ENCODE peak calls at places on chromosomes 1 and 21, in six cellular contexts. O, R, Q, V, Z and B are unnamed samples.

GRCh38 chr1:219092206-219092605 is 81.5 kb upstream of the LYPLAL1 start:
- DNase-seq in O (no peak), V (no peak), Z (no peak), Q (no peak), R (no peak), B (no peak)

GRCh38 chr1:11918779-11919519 is 7.3 kb downstream of the KIAA2013 start:
- DNase-seq in R (no peak), O (no peak), V (peak; percentile 80), Z (peak; percentile 62), Q (peak; percentile 76), B (peak; percentile 86)

GRCh38 chr1:225565845-225566244 is 87.1 kb downstream of the ENAH start:
- DNase-seq in V (no peak), O (no peak), R (no peak), Z (no peak), Q (no peak), B (no peak)

GRCh38 chr1:226732856-226733291 is 6.2 kb downstream of the ITPKB start:
- DNase-seq in V (no peak), R (no peak), O (no peak), Q (no peak), Z (no peak), B (no peak)

GRCh38 chr1:3698660-3699408 is 46.5 kb downstream of the TP73 start:
- DNase-seq in R (no peak), Q (no peak), V (no peak), Z (no peak), O (no peak), B (no peak)

GRCh38 chr1:56414728-56415224 is 164.6 kb downstream of the PLPP3 start:
- DNase-seq in V (no peak), R (no peak), O (no peak), Z (peak; percentile 67), Q (no peak), B (no peak)

GRCh38 chr1:47460040-47460439 is 22.2 kb downstream of the FOXD2 start:
- DNase-seq in Q (no peak), V (no peak), O (no peak), R (no peak), Z (no peak), B (no peak)

GRCh38 chr1:28640766-28641165 is 2.1 kb downstream of the TAF12 start:
- DNase-seq in Q (no peak), O (no peak), R (peak; percentile 37), V (no peak), Z (no peak), B (no peak)

GRCh38 chr1:66283583-66284041 is 250.3 kb upstream of the SGIP1 start:
- DNase-seq in R (no peak), Z (no peak), O (no peak), Q (no peak), V (no peak), B (no peak)

GRCh38 chr1:222654849-222655248 is 37.0 kb downstream of the MIA3 start:
- DNase-seq in Q (no peak), V (no peak), Z (no peak), O (no peak), R (no peak), B (peak; percentile 39)

GRCh38 chr21:29786509-29786908 is 153.3 kb downstream of the GRIK1 start:
- DNase-seq in O (no peak), R (no peak), Q (no peak), Z (no peak), V (no peak), B (no peak)

GRCh38 chr1:165592945-165593823 is 37.9 kb upstream of the MGST3 start:
- DNase-seq in R (peak; percentile 74), O (peak; percentile 76), V (no peak), Q (peak; percentile 66), Z (peak; percentile 68), B (peak; percentile 79)

GRCh38 chr1:205493241-205494085 is 11.0 kb upstream of the CDK18 start:
- DNase-seq in V (peak; percentile 69), Z (no peak), R (no peak), Q (peak; percentile 66), O (peak; percentile 79), B (peak; percentile 39)

GRCh38 chr1:189962171-189962570 is 515.5 kb downstream of the BRINP3 start:
- DNase-seq in Q (no peak), V (no peak), R (no peak), O (no peak), Z (no peak), B (no peak)

GRCh38 chr1:168512864-168513595 is 30.8 kb downstream of the XCL2 start:
- DNase-seq in Q (no peak), O (no peak), R (no peak), V (no peak), Z (no peak), B (no peak)

GRCh38 chr1:237183963-237184540 is 142.1 kb downstream of the RYR2 start:
- DNase-seq in R (no peak), V (no peak), Z (no peak), Q (no peak), O (no peak), B (no peak)
- H3K4me1 ChIP-seq in R (no peaks in the 10 kb centered on the region), V (peaks cover 19% of the 10 kb centered on the region), Z (no peaks in the 10 kb centered on the region), Q (no peaks in the 10 kb centered on the region), O (peaks cover 2% of the 10 kb centered on the region), B (no peaks in the 10 kb centered on the region)

DNA sequence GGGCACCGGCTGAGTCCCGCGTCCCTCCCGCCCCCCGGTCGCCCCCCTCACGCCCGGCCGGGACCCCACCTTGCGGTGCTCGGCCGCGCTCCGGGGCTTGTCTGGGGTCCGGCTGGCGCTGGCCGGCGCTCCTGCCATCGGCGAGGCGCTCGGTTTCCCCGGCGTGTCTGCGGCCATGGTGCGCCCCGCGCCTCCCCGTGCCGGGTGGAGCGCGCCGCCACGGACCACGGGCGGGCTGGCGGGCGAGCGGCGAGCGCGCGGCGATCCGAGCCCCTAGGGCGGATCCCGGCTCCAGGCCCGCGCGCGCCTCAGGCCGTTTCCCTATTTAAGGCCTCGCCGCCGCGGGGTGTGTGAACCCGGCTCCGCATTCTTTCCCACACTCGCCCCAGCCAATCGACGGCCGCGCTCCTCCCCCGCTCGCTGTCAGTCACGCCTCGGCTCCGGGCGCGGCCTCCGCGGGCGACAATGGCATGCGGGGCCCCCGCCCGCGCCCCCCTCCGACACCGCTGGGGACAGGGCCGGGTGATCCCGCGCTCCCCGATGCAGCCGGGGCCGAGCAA is at the start of gene HES4:
- DNase-seq in O (peak; percentile 72), Q (peak; percentile 86), Z (peak; percentile 91), V (peak; percentile 95), R (peak; percentile 84), B (peak; percentile 81)
- TF ChIP-seq POLR2A in O (peak; percentile 58), Q (peak; percentile 92), Z (peak; percentile 88), V (peak; percentile 85), R (peak; percentile 69), B (peak; percentile 32)

GRCh38 chr1:116826818-116827606 is 72.8 kb downstream of the CD2 start:
- DNase-seq in O (no peak), Z (no peak), Q (no peak), V (no peak), R (no peak), B (no peak)
- H3K27ac ChIP-seq in O (no peak overlapping the region), Z (no peak overlapping the region), Q (no peak overlapping the region), V (no peak overlapping the region), R (no peak overlapping the region), B (no peak overlapping the region)

GRCh38 chr1:110487676-110488075 is 31.3 kb downstream of the KCNA10 start:
- DNase-seq in Q (no peak), O (no peak), V (no peak), Z (no peak), R (no peak), B (no peak)

GRCh38 chr1:110488867-110489266 is 30.1 kb downstream of the KCNA10 start:
- DNase-seq in Z (no peak), V (no peak), Q (no peak), R (no peak), O (no peak), B (no peak)

GRCh38 chr1:110490791-110491451 is 28.1 kb downstream of the KCNA10 start:
- DNase-seq in Q (no peak), R (no peak), O (no peak), Z (no peak), V (no peak), B (no peak)

GRCh38 chr1:110489973-110490542 is 28.9 kb downstream of the KCNA10 start:
- DNase-seq in Z (no peak), R (no peak), Q (no peak), O (no peak), V (no peak), B (no peak)

DNA sequence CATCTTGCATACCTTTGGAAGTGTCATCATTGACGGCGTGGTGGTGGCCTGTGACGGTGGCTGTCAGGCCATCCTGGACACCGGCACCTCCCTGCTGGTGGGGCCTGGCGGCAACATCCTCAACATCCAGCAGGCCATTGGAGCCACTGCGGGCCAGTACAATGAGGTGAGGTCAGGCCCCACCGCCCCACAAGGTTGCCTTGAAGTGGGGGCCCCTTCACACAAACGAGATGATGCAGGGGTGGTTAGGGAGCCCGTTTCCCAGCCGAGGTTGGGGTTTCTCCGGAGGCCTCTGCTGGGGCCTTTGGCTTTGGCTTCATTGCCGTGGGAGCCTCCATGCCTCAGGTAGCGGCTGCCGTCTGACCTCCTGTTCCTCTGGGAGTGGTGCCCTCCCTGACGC is 29.6 kb downstream of the KCNA10 start:
- DNase-seq in R (no peak), Q (no peak), O (no peak), V (no peak), Z (no peak), B (no peak)
- H3K4me1 ChIP-seq in R (no peaks in the 10 kb centered on the region), Q (no peaks in the 10 kb centered on the region), O (peaks cover 8% of the 10 kb centered on the region), V (no peaks in the 10 kb centered on the region), Z (no peaks in the 10 kb centered on the region), B (peaks cover 12% of the 10 kb centered on the region)

GRCh38 chr1:23930861-23931471 is 17.8 kb upstream of the CNR2 start:
- DNase-seq in Q (no peak), Z (no peak), V (no peak), R (no peak), O (no peak), B (no peak)

GRCh38 chr1:23927097-23927496 is 13.9 kb upstream of the CNR2 start:
- DNase-seq in V (no peak), Q (no peak), R (no peak), Z (no peak), O (no peak), B (no peak)

GRCh38 chr1:23931481-23931880 is 18.3 kb upstream of the CNR2 start:
- DNase-seq in Q (no peak), Z (no peak), O (no peak), V (no peak), R (no peak), B (no peak)

GRCh38 chr1:23928789-23929188 is 15.6 kb upstream of the CNR2 start:
- DNase-seq in R (no peak), Z (no peak), Q (no peak), V (no peak), O (no peak), B (no peak)

DNA sequence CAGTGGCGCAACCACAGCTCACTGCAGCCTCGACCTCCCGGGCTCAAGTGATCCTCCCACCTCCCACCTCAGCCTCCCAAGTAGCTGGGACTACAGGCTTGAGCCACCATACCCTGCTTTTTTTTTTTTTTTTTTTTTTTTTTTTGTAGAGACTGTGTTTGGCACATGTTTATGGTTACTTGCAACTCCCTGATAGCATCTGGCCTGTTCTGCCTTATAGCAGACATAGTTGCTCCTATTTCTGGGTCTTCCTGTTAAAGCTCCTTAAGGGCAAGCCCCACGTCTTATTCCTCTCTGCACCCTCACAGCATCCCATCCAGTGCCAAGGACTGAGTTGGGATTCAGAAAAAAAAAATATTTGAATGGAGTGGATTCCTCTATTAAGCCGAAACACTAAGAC is 17.1 kb upstream of the CNR2 start:
- DNase-seq in R (no peak), O (no peak), Z (no peak), V (no peak), Q (no peak), B (no peak)
- TF ChIP-seq POLR2A in R (no peak), O (no peak), Z (no peak), V (no peak), Q (no peak), B (no peak)

GRCh38 chr1:34407140-34407539 is 230.4 kb downstream of the C1orf94 start:
- DNase-seq in R (no peak), Z (no peak), O (no peak), V (no peak), Q (no peak), B (no peak)
- H3K27ac ChIP-seq in R (no peak overlapping the region), Z (no peak overlapping the region), O (no peak overlapping the region), V (no peak overlapping the region), Q (no peak overlapping the region), B (no peak overlapping the region)